ENCODE peak calls at places on chromosomes 12 and 14, in six cellular contexts. P is HAP-1, K is AG10803, S is endothelial cell of umbilical vein, Y is transverse colon, U is uterus. Q is an unnamed sample.
A peak's percentile ranks its signal among the peaks of the same experiment; 100 is the strongest.

GRCh38 chr14:53716521-53716920 is 240.1 kb downstream of the BMP4 start:
- DNase-seq in P (no peak), U (no peak), Y (no peak), S (peak; percentile 56), K (no peak), Q (no peak)

GRCh38 chr14:71497645-71498086 is 434.6 kb upstream of the RGS6 start:
- DNase-seq in S (peak; percentile 25), U (no peak), Y (no peak), P (no peak), K (peak; percentile 67), Q (peak; percentile 88)

GRCh38 chr14:33679461-33680225 is 271.2 kb downstream of the EGLN3 start:
- DNase-seq in P (peak; percentile 25), K (peak; percentile 83), U (no peak), Y (no peak), S (peak; percentile 71), Q (peak; percentile 83)

GRCh38 chr12:76024942-76025600 is 6.5 kb downstream of the PHLDA1 start:
- DNase-seq in P (no peak), K (peak; percentile 82), U (no peak), Y (no peak), S (peak; percentile 42), Q (peak; percentile 93)

GRCh38 chr14:105420976-105421674 is 1.5 kb downstream of the MTA1 start:
- DNase-seq in K (no peak), P (no peak), S (no peak), Y (no peak), U (no peak), Q (no peak)

GRCh38 chr12:105214141-105214540 is 21.8 kb downstream of the APPL2 start:
- DNase-seq in P (no peak), Y (no peak), U (no peak), K (peak; percentile 84), S (no peak), Q (no peak)

GRCh38 chr12:124394462-124395128 is 99.7 kb downstream of the RFLNA start:
- DNase-seq in Y (no peak), P (no peak), U (peak; percentile 63), K (peak; percentile 66), S (no peak), Q (peak; percentile 72)

GRCh38 chr12:93419388-93420034 is 22.2 kb downstream of the UBE2N start:
- DNase-seq in K (peak; percentile 74), Y (no peak), P (no peak), U (no peak), S (peak; percentile 76), Q (peak; percentile 86)

GRCh38 chr12:4089147-4089606 is 184.4 kb upstream of the CCND2 start:
- DNase-seq in P (no peak), S (no peak), K (no peak), U (no peak), Y (no peak), Q (no peak)

GRCh38 chr12:46400406-46400805 is 27.8 kb upstream of the SLC38A2 start:
- DNase-seq in K (peak; percentile 90), S (no peak), P (no peak), U (no peak), Y (no peak), Q (peak; percentile 68)

GRCh38 chr12:67592228-67593011 is 56.1 kb upstream of the DYRK2 start:
- DNase-seq in S (no peak), P (no peak), K (peak; percentile 72), U (peak; percentile 14), Y (no peak), Q (peak; percentile 58)

GRCh38 chr12:127374447-127374846 is 892.5 kb upstream of the TMEM132C start:
- DNase-seq in U (no peak), S (no peak), P (no peak), Y (no peak), K (no peak), Q (no peak)

GRCh38 chr12:121388421-121388981 is 11.4 kb upstream of the RNF34 start:
- DNase-seq in U (no peak), S (peak; percentile 38), Y (no peak), K (peak; percentile 84), P (no peak), Q (peak; percentile 65)

GRCh38 chr14:104104006-104104901 is 18.8 kb downstream of the ASPG start:
- DNase-seq in Y (peak; percentile 7), S (no peak), K (no peak), P (no peak), U (no peak), Q (no peak)

GRCh38 chr14:54370323-54371125 is 26.3 kb upstream of the CDKN3 start:
- DNase-seq in Y (no peak), K (no peak), U (no peak), S (no peak), P (no peak), Q (no peak)

GRCh38 chr12:54439521-54440255 is 20.6 kb upstream of the ITGA5 start:
- DNase-seq in Y (no peak), P (no peak), U (no peak), K (peak; percentile 90), S (peak; percentile 77), Q (peak; percentile 89)

GRCh38 chr14:32224731-32225377 is 21.8 kb upstream of the RNU6-8 start:
- DNase-seq in K (peak; percentile 65), P (peak; percentile 46), U (peak; percentile 70), S (peak; percentile 6), Y (no peak), Q (peak; percentile 44)

GRCh38 chr12:22014783-22015144 is 31.3 kb upstream of the CMAS start:
- DNase-seq in S (peak; percentile 18), K (peak; percentile 1), U (no peak), P (no peak), Y (no peak), Q (no peak)

GRCh38 chr14:82180057-82180620 is 646.5 kb upstream of the SEL1L start:
- DNase-seq in P (no peak), S (no peak), K (no peak), U (no peak), Y (no peak), Q (no peak)

GRCh38 chr12:118984206-118984943 is 3.0 kb downstream of the SRRM4 start:
- DNase-seq in K (no peak), S (no peak), U (no peak), P (no peak), Y (no peak), Q (no peak)
- H3K4me3 ChIP-seq in K (no peak overlapping the region), S (no peak overlapping the region), U (no peak overlapping the region), P (no peak overlapping the region), Y (no peak overlapping the region), Q (no peak overlapping the region)

GRCh38 chr12:25102402-25102801 is 92.6 kb downstream of the DNAI7 start:
- DNase-seq in P (no peak), K (no peak), S (no peak), U (no peak), Y (no peak), Q (no peak)

GRCh38 chr12:25106818-25107217 is 88.1 kb downstream of the DNAI7 start:
- DNase-seq in Y (no peak), U (no peak), K (no peak), P (no peak), S (no peak), Q (no peak)

GRCh38 chr12:25110260-25110659 is 84.7 kb downstream of the DNAI7 start:
- DNase-seq in P (no peak), S (no peak), K (no peak), U (no peak), Y (no peak), Q (no peak)

GRCh38 chr12:25107920-25108319 is 87.0 kb downstream of the DNAI7 start:
- DNase-seq in U (no peak), K (no peak), Y (no peak), P (no peak), S (no peak), Q (no peak)
- H3K4me3 ChIP-seq in U (no peak overlapping the region), K (no peak overlapping the region), Y (no peak overlapping the region), P (no peak overlapping the region), S (no peak overlapping the region), Q (no peak overlapping the region)

DNA sequence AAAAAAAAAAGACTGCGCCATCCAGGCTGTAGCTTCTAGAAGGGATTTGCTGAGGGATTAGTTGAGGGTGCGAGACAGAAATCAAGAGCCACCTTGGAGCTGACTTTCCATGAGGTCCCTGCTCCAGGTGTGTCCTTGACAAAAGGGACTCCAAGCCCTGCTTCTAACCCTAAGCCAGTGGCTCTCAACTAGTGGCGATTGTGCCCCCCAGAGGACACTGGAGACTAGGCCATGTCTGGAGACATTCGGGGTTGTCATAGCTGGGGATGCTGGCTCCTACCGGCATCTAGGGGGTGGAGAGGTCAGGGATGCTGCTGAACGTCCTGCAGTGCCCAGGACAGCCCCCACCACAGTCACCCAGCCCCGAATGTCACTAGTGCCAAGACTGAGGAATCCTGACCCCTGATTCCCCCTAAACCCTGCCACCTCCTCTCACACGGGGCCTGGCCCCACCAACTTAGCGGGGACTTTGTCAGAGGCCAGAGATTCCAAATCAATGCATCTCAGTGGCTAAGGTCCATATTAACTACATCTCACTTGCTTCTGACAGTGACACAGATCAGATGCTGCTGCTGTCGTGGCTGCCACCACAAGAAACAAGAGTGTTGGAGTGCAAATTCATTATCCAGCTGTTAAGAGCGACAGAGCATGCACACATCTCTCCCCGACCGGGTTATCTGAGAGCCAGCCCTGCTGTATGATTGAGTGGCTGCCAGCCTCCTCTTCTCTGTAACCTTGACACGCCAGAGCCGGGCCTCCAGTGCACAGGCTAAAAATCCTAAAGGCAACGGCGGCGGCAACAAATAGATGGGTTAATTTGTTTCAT is 40.4 kb downstream of the SPRING1 start:
- DNase-seq in S (no peak), Y (no peak), U (no peak), K (no peak), P (peak; percentile 64), Q (peak; percentile 20)
- H3K4me3 ChIP-seq in S (no peak overlapping the region), Y (no peak overlapping the region), U (no peak overlapping the region), K (no peak overlapping the region), P (no peak overlapping the region), Q (no peak overlapping the region)

GRCh38 chr12:70245458-70245857 is 2.2 kb downstream of the CNOT2 start:
- DNase-seq in S (no peak), U (no peak), Y (no peak), P (no peak), K (no peak), Q (no peak)
- H3K4me3 ChIP-seq in S (no peak overlapping the region), U (no peak overlapping the region), Y (no peak overlapping the region), P (no peak overlapping the region), K (no peak overlapping the region), Q (no peak overlapping the region)

GRCh38 chr12:16112151-16112550 is 165.3 kb downstream of the SLC15A5 start:
- DNase-seq in Y (no peak), K (no peak), U (no peak), P (no peak), S (no peak), Q (no peak)
- H3K4me3 ChIP-seq in Y (no peak overlapping the region), K (no peak overlapping the region), U (no peak overlapping the region), P (no peak overlapping the region), S (no peak overlapping the region), Q (no peak overlapping the region)

GRCh38 chr14:61397607-61398006 is 76.2 kb downstream of the PRKCH start:
- DNase-seq in K (no peak), U (no peak), Y (no peak), P (no peak), S (no peak), Q (no peak)
- H3K4me3 ChIP-seq in K (no peak overlapping the region), U (no peak overlapping the region), Y (no peak overlapping the region), P (no peak overlapping the region), S (no peak overlapping the region), Q (no peak overlapping the region)

DNA sequence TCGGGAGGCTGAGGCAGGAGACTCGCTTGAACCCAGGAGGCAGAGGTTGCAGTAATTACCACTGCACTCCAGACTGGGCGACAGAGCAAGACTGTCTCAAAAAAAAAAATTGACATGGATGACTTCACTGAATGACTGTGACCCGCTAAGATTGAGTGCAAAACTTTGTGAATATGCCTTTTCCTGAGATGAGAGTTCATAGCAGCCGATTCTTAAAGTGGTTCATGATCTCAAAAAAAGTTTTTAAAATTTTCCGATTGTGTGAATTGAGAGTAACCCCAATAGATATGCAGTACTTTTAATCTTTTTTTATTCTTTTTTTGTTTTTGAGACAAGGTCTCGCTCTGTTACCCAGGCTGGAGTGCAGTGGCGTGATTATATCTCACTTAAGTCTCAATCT is 1.2 kb downstream of the TCTN1 start:
- DNase-seq in U (no peak), Y (no peak), K (no peak), S (no peak), P (no peak), Q (no peak)
- H3K4me3 ChIP-seq in U (no peak overlapping the region), Y (no peak overlapping the region), K (no peak overlapping the region), S (no peak overlapping the region), P (no peak overlapping the region), Q (no peak overlapping the region)